ENCODE peak calls at places on chromosomes 5 and 9, in eight cellular contexts. N is mesendoderm, Q is H1, M is PC-9, D is K562, Z is SK-N-SH, A is GM23248, X is HepG2. E is an unnamed sample. For H3K79me2, the result is how much of the 10 kb centered on the place peaks cover.

GRCh38 chr9:129328357-129329103 is 150.5 kb upstream of the IER5L start:
- DNase-seq in D (no peak), Z (no peak), X (no peak), M (no peak), A (peak), Q (no peak), N (no peak), E (no peak)

GRCh38 chr9:21454149-21454548 is 13.9 kb downstream of the IFNA1 start:
- DNase-seq in Q (no peak), M (no peak), X (no peak), A (peak), Z (no peak), N (no peak), D (no peak), E (no peak)

GRCh38 chr9:74025402-74025894 is 471.7 kb upstream of the RORB start:
- DNase-seq in M (no peak), D (no peak), Q (no peak), X (peak), N (peak), A (peak), Z (no peak), E (no peak)

GRCh38 chr5:91384671-91385430 is 1.7 kb upstream of the ARRDC3 start:
- DNase-seq in Q (no peak), X (peak), N (peak), A (peak), Z (peak), D (peak), M (peak), E (peak)

GRCh38 chr5:68187268-68188055 is 28.1 kb upstream of the PIK3R1 start:
- DNase-seq in N (peak), Z (peak), A (no peak), Q (peak), D (no peak), X (no peak), M (no peak), E (no peak)

GRCh38 chr9:35272989-35273388 is 111.2 kb downstream of the UNC13B start:
- DNase-seq in A (peak), D (no peak), X (no peak), N (no peak), Q (no peak), Z (no peak), M (no peak), E (no peak)

GRCh38 chr9:98171176-98171925 is 21.1 kb downstream of the CORO2A start:
- DNase-seq in N (peak), M (no peak), A (no peak), D (no peak), Q (no peak), Z (peak), X (no peak), E (no peak)

GRCh38 chr9:124652994-124653393 is 118.1 kb downstream of the NR6A1 start:
- DNase-seq in D (no peak), Q (no peak), N (no peak), A (no peak), M (no peak), Z (no peak), X (no peak), E (peak)

GRCh38 chr5:174426851-174427250 is 297.5 kb upstream of the MSX2 start:
- DNase-seq in N (no peak), Z (no peak), M (no peak), A (no peak), D (no peak), Q (no peak), X (no peak), E (no peak)

GRCh38 chr9:23586906-23587305 is 239.1 kb downstream of the ELAVL2 start:
- DNase-seq in D (no peak), N (no peak), M (no peak), Q (no peak), X (no peak), A (no peak), Z (peak), E (peak)

DNA sequence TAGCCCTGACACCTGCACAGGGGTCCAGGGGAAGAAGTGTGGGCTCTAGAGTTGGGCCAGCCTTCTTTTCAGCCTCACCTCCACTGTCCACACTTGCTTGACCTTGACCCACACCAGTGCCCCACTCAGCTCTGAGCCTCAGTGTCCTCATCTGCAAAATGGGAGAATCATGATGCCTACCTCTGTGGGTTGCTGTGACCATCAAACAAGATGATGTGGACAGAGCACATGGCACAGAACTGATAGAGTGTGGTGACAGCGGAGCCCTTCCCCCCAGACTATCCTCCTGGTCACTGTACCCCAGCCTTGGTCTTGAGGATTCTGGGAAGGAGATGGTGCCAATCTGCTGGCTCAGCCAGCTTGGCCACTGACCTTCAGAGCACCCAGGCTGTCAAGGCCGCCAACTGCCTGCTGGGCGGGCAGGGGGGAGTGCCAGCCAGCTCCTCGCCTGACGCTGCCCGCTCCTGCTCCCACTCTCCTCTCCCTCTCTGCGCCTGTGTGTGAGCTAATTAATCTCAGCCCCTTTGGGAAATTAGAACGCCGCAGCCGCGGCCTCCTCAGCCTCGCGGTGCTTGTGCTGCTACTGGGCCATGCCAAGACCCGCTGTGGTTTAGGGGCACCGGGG is 16.7 kb downstream of the CXXC5 start:
- DNase-seq in M (no peak), N (no peak), D (no peak), X (no peak), Q (no peak), A (no peak), Z (peak), E (no peak)
- H3K79me2 ChIP-seq in M (half or more), N (half or more), D (half or more), X (half or more), Q (half or more), A (half or more), Z (half or more), E (under half)

GRCh38 chr5:120988970-120989369 is 524.9 kb downstream of the PRR16 start:
- DNase-seq in A (no peak), M (no peak), D (no peak), Q (no peak), Z (no peak), N (peak), X (no peak), E (no peak)
- H3K4me2 ChIP-seq in A (no peak), M (no peak), D (no peak), Q (no peak), Z (no peak), N (no peak), X (no peak), E (no peak)

DNA sequence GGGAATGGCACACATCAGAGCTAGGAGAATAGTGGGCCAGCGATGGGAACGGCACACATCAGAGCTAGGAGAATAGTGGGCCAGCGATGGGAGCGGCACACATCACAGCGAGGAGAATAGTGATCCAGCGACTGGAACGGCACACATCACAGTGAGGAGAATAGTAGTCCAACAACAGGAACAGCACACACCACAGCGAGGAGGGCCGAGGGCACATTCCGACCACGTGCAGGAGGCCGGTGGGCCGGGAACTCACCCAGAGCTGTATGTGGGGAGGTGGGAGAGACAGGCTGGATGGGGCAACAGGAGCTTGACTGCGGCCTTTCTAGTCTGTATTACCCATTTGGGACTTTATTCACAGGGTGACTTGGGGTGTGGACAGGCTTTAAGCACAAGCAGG is 271.1 kb upstream of the IRX4 start:
- DNase-seq in A (no peak), Q (no peak), Z (no peak), D (no peak), M (no peak), N (no peak), X (no peak), E (no peak)
- H3K79me2 ChIP-seq in A (under half), Q (under half), Z (under half), D (under half), M (under half), N (under half), X (under half), E (under half)

GRCh38 chr5:98468188-98468869 is 305.1 kb upstream of the RGMB start:
- DNase-seq in X (no peak), M (no peak), N (no peak), A (peak), Z (no peak), D (no peak), Q (no peak), E (no peak)
- H3K4me2 ChIP-seq in X (no peak), M (peak), N (no peak), A (peak), Z (peak), D (no peak), Q (no peak), E (no peak)

GRCh38 chr9:135840539-135840938 is 66.8 kb downstream of the CAMSAP1 start:
- DNase-seq in D (no peak), Z (no peak), M (no peak), A (no peak), X (no peak), N (no peak), Q (no peak), E (no peak)
- H3K79me2 ChIP-seq in D (under half), Z (half or more), M (under half), A (half or more), X (under half), N (under half), Q (half or more), E (half or more)

DNA sequence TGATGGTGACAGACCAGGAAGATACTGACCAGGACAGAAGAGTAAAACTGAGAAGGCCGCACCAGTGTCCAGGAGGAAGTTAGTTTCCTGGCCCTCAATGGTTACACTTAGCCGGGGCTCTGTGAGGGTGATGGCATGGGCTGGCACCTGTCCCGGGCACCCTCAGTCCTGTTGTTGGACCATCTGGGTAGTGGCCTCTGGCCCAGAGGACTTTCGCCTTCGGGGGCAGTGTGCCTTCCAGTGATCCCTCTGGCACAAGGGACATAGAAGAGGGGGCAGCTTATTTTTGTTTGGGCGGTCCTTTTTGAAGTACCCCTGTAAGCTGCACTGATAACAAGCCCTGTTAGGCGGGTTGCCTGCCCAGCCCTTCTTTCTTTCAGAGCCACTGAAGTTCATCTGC is 1108.6 kb downstream of the TAF11L14 start:
- DNase-seq in M (no peak), N (no peak), A (no peak), D (no peak), Z (no peak), Q (no peak), X (no peak), E (no peak)
- H3K4me2 ChIP-seq in M (no peak), N (no peak), A (no peak), D (no peak), Z (no peak), Q (no peak), X (no peak), E (no peak)

GRCh38 chr9:135132008-135132407 is 44.5 kb downstream of the OLFM1 start:
- DNase-seq in Z (no peak), X (no peak), D (no peak), Q (no peak), A (no peak), N (no peak), M (no peak), E (no peak)

GRCh38 chr9:135134253-135135028 is 47.0 kb downstream of the OLFM1 start:
- DNase-seq in A (no peak), Z (peak), D (no peak), Q (no peak), X (no peak), N (no peak), M (no peak), E (no peak)

GRCh38 chr9:135129137-135129695 is 41.7 kb downstream of the OLFM1 start:
- DNase-seq in M (no peak), A (no peak), X (no peak), D (no peak), Z (no peak), N (no peak), Q (no peak), E (no peak)

GRCh38 chr9:135130266-135130976 is 43.0 kb downstream of the OLFM1 start:
- DNase-seq in X (no peak), Z (no peak), N (peak), M (no peak), A (peak), Q (no peak), D (peak), E (peak)

GRCh38 chr9:135131488-135131887 is 44.0 kb downstream of the OLFM1 start:
- DNase-seq in M (no peak), A (no peak), Z (no peak), Q (no peak), D (no peak), N (no peak), X (no peak), E (no peak)
- H3K79me2 ChIP-seq in M (under half), A (under half), Z (under half), Q (under half), D (under half), N (under half), X (under half), E (under half)